ENCODE peak calls at places on chromosome 19, in four cellular contexts. V, E, C and N are unnamed samples.

GRCh38 chr19:45591004-45591637 is 6.5 kb upstream of the OPA3 start:
- DNase-seq in V (peak; percentile 26), E (no peak), C (peak; percentile 23), N (no peak)

GRCh38 chr19:13366529-13367143 is 139.6 kb downstream of the CACNA1A start:
- DNase-seq in V (peak; percentile 29), E (no peak), C (no peak), N (no peak)

GRCh38 chr19:12969292-12969988 is at the start of gene DAND5:
- DNase-seq in V (no peak), E (no peak), C (no peak), N (no peak)

GRCh38 chr19:4866595-4867424 is 657 bp downstream of the PLIN3 start:
- DNase-seq in V (peak; percentile 34), E (peak; percentile 30), C (peak; percentile 37), N (peak; percentile 47)

GRCh38 chr19:3374369-3375112 is 8.2 kb downstream of the NFIC start:
- DNase-seq in V (no peak), E (no peak), C (no peak), N (no peak)

GRCh38 chr19:8000298-8001038 is 5.0 kb downstream of the ELAVL1 start:
- DNase-seq in V (no peak), E (no peak), C (no peak), N (no peak)

GRCh38 chr19:42531313-42531712 is 3.0 kb upstream of the CEACAM1 start:
- DNase-seq in V (no peak), E (no peak), C (no peak), N (no peak)

GRCh38 chr19:51107406-51108065 is 673 bp downstream of the CTU1 start:
- DNase-seq in V (no peak), E (no peak), C (no peak), N (no peak)

GRCh38 chr19:46022061-46022430 is 807 bp downstream of the PGLYRP1 start:
- DNase-seq in V (no peak), E (no peak), C (no peak), N (no peak)

GRCh38 chr19:50492303-50493052 is 15.8 kb upstream of the GARIN5A start:
- DNase-seq in V (no peak), E (no peak), C (peak; percentile 15), N (no peak)

GRCh38 chr19:43525836-43526771 is 897 bp downstream of the ETHE1 start:
- DNase-seq in V (no peak), E (no peak), C (peak; percentile 27), N (no peak)

GRCh38 chr19:51733742-51734522 is 10.1 kb upstream of the HAS1 start:
- DNase-seq in V (no peak), E (no peak), C (no peak), N (no peak)

GRCh38 chr19:3679138-3679537 is 21.1 kb downstream of the PIP5K1C start:
- DNase-seq in V (no peak), E (no peak), C (no peak), N (no peak)

GRCh38 chr19:5269279-5269678 is 71.3 kb downstream of the PTPRS start:
- DNase-seq in V (no peak), E (no peak), C (no peak), N (no peak)

GRCh38 chr19:56141416-56141992 is 417 bp downstream of the ZNF444 start:
- DNase-seq in V (no peak), E (no peak), C (peak; percentile 21), N (no peak)

GRCh38 chr19:46221981-46222610 is 7.4 kb upstream of the IGFL1 start:
- DNase-seq in V (no peak), E (no peak), C (no peak), N (no peak)

GRCh38 chr19:44803442-44804428 is 5.2 kb upstream of the BCAM start:
- DNase-seq in V (no peak), E (no peak), C (no peak), N (no peak)

GRCh38 chr19:37506387-37507166 is at the start of gene ZNF793:
- DNase-seq in V (peak; percentile 79), E (peak; percentile 34), C (peak; percentile 80), N (peak; percentile 70)

DNA sequence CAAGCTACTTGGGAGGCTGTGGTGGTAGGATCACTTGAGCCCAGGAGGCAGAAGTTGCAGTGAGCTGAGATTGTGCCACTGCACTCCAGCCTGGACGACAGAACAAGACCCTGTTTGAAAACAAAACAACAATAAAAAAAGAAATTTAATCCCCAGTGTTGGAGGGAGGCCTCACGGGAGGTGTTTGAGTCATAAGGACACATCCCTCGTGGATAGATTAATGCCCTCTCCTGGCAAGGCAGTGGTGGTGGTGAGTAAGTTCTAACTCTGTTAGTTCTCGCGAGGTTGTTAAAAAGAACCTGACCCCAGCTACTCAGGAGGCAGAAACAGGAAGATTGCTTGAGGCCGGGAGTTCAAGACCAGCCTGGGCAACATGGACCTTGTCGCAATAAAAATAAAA is 27.6 kb upstream of the SIN3B start:
- DNase-seq in V (no peak), E (no peak), C (no peak), N (no peak)
- TF ChIP-seq CTCF in V (no peak), E (no peak), C (no peak), N (no peak)

GRCh38 chr19:9528757-9529336 is 9.6 kb downstream of the ZNF426 start:
- DNase-seq in V (no peak), E (no peak), C (no peak), N (no peak)
- TF ChIP-seq CTCF in V (no peak), E (no peak), C (no peak), N (no peak)

GRCh38 chr19:30371960-30372824 is at the start of gene ZNF536:
- DNase-seq in V (no peak), E (no peak), C (no peak), N (no peak)
- TF ChIP-seq CTCF in V (no peak), E (no peak), C (no peak), N (no peak)

GRCh38 chr19:49469828-49470614 is 4.0 kb upstream of the FLT3LG start:
- DNase-seq in V (no peak), E (no peak), C (peak; percentile 68), N (peak; percentile 75)
- TF ChIP-seq CTCF in V (no peak), E (no peak), C (peak; percentile 74), N (no peak)

GRCh38 chr19:1851581-1852293 is 3.5 kb upstream of the REXO1 start:
- DNase-seq in V (no peak), E (no peak), C (peak; percentile 72), N (peak; percentile 46)

GRCh38 chr19:1849999-1850398 is 1.7 kb upstream of the REXO1 start:
- DNase-seq in V (no peak), E (no peak), C (no peak), N (no peak)

GRCh38 chr19:1852294-1852646 is 4.0 kb upstream of the REXO1 start:
- DNase-seq in V (no peak), E (no peak), C (peak; percentile 22), N (no peak)

GRCh38 chr19:1852729-1853128 is 4.4 kb upstream of the REXO1 start:
- DNase-seq in V (no peak), E (no peak), C (no peak), N (no peak)

DNA sequence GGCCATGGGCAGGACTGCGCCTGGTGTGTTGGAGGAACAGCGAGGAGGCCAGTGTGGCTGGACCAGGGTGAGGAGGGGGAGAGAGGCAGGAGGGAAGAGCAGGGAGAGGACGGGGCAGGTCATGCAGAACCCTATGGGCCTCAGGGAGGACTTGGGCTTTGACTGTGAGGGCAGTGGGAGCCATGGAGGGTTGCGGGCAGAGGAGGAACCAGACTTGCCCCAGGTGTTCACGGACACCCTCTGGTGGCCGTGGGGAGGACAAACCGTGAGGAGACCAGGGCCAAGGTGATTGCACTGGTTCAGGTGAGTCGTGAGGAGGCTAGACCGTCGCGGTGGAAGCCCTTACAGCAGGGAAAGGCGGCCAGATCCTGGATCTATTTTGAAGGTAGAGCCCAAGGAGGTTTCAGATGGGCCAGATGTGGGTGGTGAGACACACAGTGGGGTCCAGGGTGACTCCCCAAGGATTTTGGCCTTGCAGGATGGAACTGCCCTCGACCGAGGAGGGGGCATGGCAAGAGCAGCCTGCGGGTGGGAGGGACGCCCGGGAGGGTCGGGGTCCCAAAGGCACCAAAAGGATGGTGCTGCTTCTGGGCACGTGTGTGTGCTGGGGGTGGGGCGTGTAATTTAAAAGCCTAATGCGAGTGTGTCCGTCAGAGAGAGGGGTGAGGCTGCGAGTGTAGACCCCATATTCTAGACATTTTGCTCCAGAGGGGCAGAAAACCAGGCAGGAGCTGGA is 2.7 kb upstream of the REXO1 start:
- DNase-seq in V (no peak), E (no peak), C (no peak), N (no peak)
- TF ChIP-seq CTCF in V (no peak), E (no peak), C (no peak), N (no peak)

GRCh38 chr19:34370117-34370516 is 5.1 kb downstream of the GPI start:
- DNase-seq in V (no peak), E (no peak), C (no peak), N (no peak)
- TF ChIP-seq CTCF in V (no peak), E (no peak), C (no peak), N (no peak)